ENCODE peak calls at places on chromosomes 3 and 15, in nine cellular contexts. T is adrenal gland, B is fibroblast of mammary gland, O is keratinocyte, S is BE2C, U is brain microvascular endothelial cell, J is heart left ventricle, F is breast epithelium, Y is dorsolateral prefrontal cortex. M is an unnamed sample.

GRCh38 chr3:124478834-124479233 is 251.4 kb upstream of the UMPS start:
- DNase-seq in T (no peak), B (no peak), O (no peak), S (no peak), U (no peak), J (no peak), F (no peak), Y (no peak), M (no peak)

GRCh38 chr15:42165081-42165480 is 8.6 kb upstream of the PLA2G4F start:
- DNase-seq in T (no peak), B (peak; percentile 57), O (no peak), S (no peak), U (no peak), J (no peak), F (no peak), Y (no peak), M (peak; percentile 56)

GRCh38 chr3:134511500-134511899 is 25.6 kb downstream of the CEP63 start:
- DNase-seq in T (no peak), B (no peak), O (no peak), S (no peak), U (no peak), J (no peak), F (no peak), Y (no peak), M (no peak)

GRCh38 chr15:65333863-65334262 is 29.4 kb downstream of the RNU5B-1 start:
- DNase-seq in T (no peak), B (no peak), O (no peak), S (peak; percentile 42), U (no peak), J (no peak), F (no peak), Y (no peak), M (no peak)

GRCh38 chr15:82995938-82996337 is 9.9 kb downstream of the RAMAC start:
- DNase-seq in T (no peak), B (peak; percentile 11), O (no peak), S (no peak), U (no peak), J (no peak), F (no peak), Y (no peak), M (peak; percentile 36)

GRCh38 chr3:115113367-115113766 is 33.7 kb downstream of the ZBTB20 start:
- DNase-seq in T (no peak), B (peak; percentile 55), O (no peak), S (no peak), U (peak; percentile 47), J (no peak), F (no peak), Y (no peak), M (peak; percentile 43)

GRCh38 chr3:8900065-8900464 is 63.2 kb downstream of the RAD18 start:
- DNase-seq in T (no peak), B (peak; percentile 8), O (no peak), S (no peak), U (no peak), J (no peak), F (no peak), Y (no peak), M (no peak)

GRCh38 chr3:18812316-18812715 is 336.0 kb upstream of the KCNH8 start:
- DNase-seq in T (no peak), B (peak; percentile 84), O (no peak), S (no peak), U (peak; percentile 19), J (no peak), F (no peak), Y (no peak), M (peak; percentile 8)

GRCh38 chr3:135784557-135784956 is 181.0 kb upstream of the PPP2R3A start:
- DNase-seq in T (no peak), B (no peak), O (no peak), S (no peak), U (no peak), J (no peak), F (no peak), Y (no peak), M (no peak)

GRCh38 chr3:151909720-151910405 is 36.4 kb downstream of the SUCNR1 start:
- DNase-seq in T (no peak), B (no peak), O (no peak), S (no peak), U (no peak), J (no peak), F (no peak), Y (no peak), M (no peak)

GRCh38 chr3:195113074-195113473 is 157.9 kb downstream of the XXYLT1 start:
- DNase-seq in T (no peak), B (peak; percentile 66), O (no peak), S (no peak), U (no peak), J (no peak), F (no peak), Y (no peak), M (peak; percentile 43)

GRCh38 chr3:34155108-34155507 is 356.7 kb downstream of the PDCD6IP start:
- DNase-seq in T (no peak), B (no peak), O (no peak), S (no peak), U (no peak), J (no peak), F (no peak), Y (no peak), M (no peak)

GRCh38 chr3:10463191-10464067 is 42.0 kb downstream of the ATP2B2 start:
- DNase-seq in T (no peak), B (no peak), O (no peak), S (no peak), U (no peak), J (no peak), F (no peak), Y (no peak), M (no peak)

GRCh38 chr3:52339612-52340011 is 23.5 kb downstream of the DNAH1 start:
- DNase-seq in T (no peak), B (peak; percentile 88), O (peak; percentile 40), S (peak; percentile 41), U (peak; percentile 68), J (no peak), F (no peak), Y (no peak), M (peak; percentile 62)

GRCh38 chr15:63992300-63992699 is 54.0 kb downstream of the DAPK2 start:
- DNase-seq in T (no peak), B (no peak), O (no peak), S (no peak), U (no peak), J (no peak), F (no peak), Y (no peak), M (no peak)

GRCh38 chr15:31372635-31373091 is 46.0 kb downstream of the KLF13 start:
- DNase-seq in T (peak; percentile 90), B (peak; percentile 86), O (peak; percentile 71), S (peak; percentile 98), U (peak; percentile 47), J (peak; percentile 90), F (no peak), Y (peak; percentile 67), M (peak; percentile 93)

GRCh38 chr3:60217156-60217911 is 1033.9 kb downstream of the FHIT start:
- DNase-seq in T (no peak), B (peak; percentile 42), O (no peak), S (no peak), U (no peak), J (no peak), F (no peak), Y (no peak), M (no peak)

GRCh38 chr3:15427182-15427880 is at the start of the genes EAF1 and METTL6:
- DNase-seq in T (peak; percentile 89), B (peak; percentile 74), O (peak; percentile 35), S (peak; percentile 71), U (peak; percentile 68), J (peak; percentile 90), F (peak; percentile 62), Y (peak; percentile 79), M (peak; percentile 69)
- TF ChIP-seq CTCF in T (peak; percentile 25), B (peak; percentile 9), O (no peak), S (no peak), U (peak; percentile 29), J (no peak), F (no peak), Y (peak; percentile 50), M (no peak)

GRCh38 chr3:49787182-49787464 is 781 bp upstream of the IP6K1 start:
- DNase-seq in T (no peak), B (peak; percentile 22), O (peak; percentile 53), S (no peak), U (no peak), J (no peak), F (no peak), Y (no peak), M (no peak)
- H3K4me3 ChIP-seq in T (peak overlapping the region; percentile 82), B (no peak overlapping the region), O (peak overlapping the region; percentile 97), S (peak overlapping the region; percentile 70), U (no peak overlapping the region), J (peak overlapping the region; percentile 81), F (peak overlapping the region; percentile 100), Y (peak overlapping the region; percentile 99), M (peak overlapping the region; percentile 93)

GRCh38 chr3:133457465-133458067 is 57.7 kb downstream of the BFSP2 start:
- DNase-seq in T (no peak), B (peak; percentile 30), O (no peak), S (no peak), U (no peak), J (no peak), F (no peak), Y (no peak), M (no peak)
- TF ChIP-seq CTCF in T (no peak), B (peak; percentile 44), O (peak; percentile 28), S (peak; percentile 71), U (peak; percentile 56), J (no peak), F (no peak), Y (no peak), M (no peak)

GRCh38 chr3:159989973-159990846 is 1.6 kb downstream of the IL12A start:
- DNase-seq in T (no peak), B (peak; percentile 30), O (no peak), S (no peak), U (no peak), J (no peak), F (no peak), Y (no peak), M (no peak)
- H3K4me3 ChIP-seq in T (no peak overlapping the region), B (no peak overlapping the region), O (no peak overlapping the region), S (no peak overlapping the region), U (no peak overlapping the region), J (no peak overlapping the region), F (no peak overlapping the region), Y (peak overlapping the region; percentile 84), M (peak overlapping the region; percentile 74)

DNA sequence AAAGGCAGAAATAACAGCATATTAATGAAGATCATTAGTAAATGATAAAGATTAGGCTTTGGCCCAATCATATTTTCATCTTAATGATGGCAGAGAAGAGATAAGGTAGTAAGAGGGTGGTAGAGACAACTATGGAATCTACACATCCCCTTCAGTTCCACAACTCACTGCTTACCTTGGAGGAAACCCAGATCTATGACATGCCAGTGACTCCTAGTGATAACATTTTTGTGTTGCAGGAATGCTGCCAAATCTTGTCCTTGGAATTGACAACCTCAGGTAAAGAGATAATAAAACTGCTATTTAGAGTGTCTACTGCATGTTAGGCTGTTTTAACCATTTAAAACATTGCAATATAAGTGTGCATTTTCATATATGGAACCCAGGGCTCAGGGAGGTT is 347.5 kb upstream of the ARPP21 start:
- DNase-seq in T (no peak), B (no peak), O (no peak), S (no peak), U (no peak), J (no peak), F (no peak), Y (no peak), M (no peak)
- TF ChIP-seq CTCF in T (no peak), B (no peak), O (no peak), S (no peak), U (no peak), J (no peak), F (no peak), Y (no peak), M (no peak)

GRCh38 chr3:39808467-39809180 is 785 bp upstream of the MYRIP start:
- DNase-seq in T (no peak), B (peak; percentile 10), O (no peak), S (peak; percentile 24), U (no peak), J (no peak), F (no peak), Y (no peak), M (no peak)
- H3K4me3 ChIP-seq in T (peak overlapping the region; percentile 62), B (no peak overlapping the region), O (peak overlapping the region; percentile 37), S (peak overlapping the region; percentile 61), U (no peak overlapping the region), J (peak overlapping the region; percentile 63), F (peak overlapping the region; percentile 55), Y (peak overlapping the region; percentile 83), M (peak overlapping the region; percentile 24)

M was measured in foreskin fibroblast.